ENCODE peak calls at places on chromosomes 2 and 18, in four cellular contexts. J is fibroblast of mammary gland, N is pancreas, A is HFF-Myc. E is an unnamed sample.

GRCh38 chr18:3603460-3604259 is 153.7 kb downstream of the TGIF1 start:
- DNase-seq in A (peak), N (no peak), J (peak), E (peak)

GRCh38 chr2:12965540-12966269 is 249.0 kb downstream of the TRIB2 start:
- DNase-seq in J (peak), N (no peak), A (peak), E (peak)

GRCh38 chr2:53231908-53232307 is 535.7 kb upstream of the CHAC2 start:
- DNase-seq in N (no peak), J (no peak), A (no peak), E (no peak)

GRCh38 chr2:48600204-48600813 is 17.3 kb upstream of the GTF2A1L start:
- DNase-seq in N (no peak), A (peak), J (peak), E (peak)

GRCh38 chr18:72941001-72941400 is 73.2 kb upstream of the NETO1 start:
- DNase-seq in J (no peak), N (no peak), A (no peak), E (no peak)

GRCh38 chr18:42860011-42860410 is 255.5 kb downstream of the RIT2 start:
- DNase-seq in J (no peak), A (no peak), N (no peak), E (peak)

GRCh38 chr2:170680172-170680913 is 34.8 kb upstream of the SP5 start:
- DNase-seq in A (no peak), J (no peak), N (no peak), E (no peak)

GRCh38 chr18:12863687-12864086 is 20.4 kb downstream of the PTPN2 start:
- DNase-seq in N (no peak), J (peak), A (no peak), E (no peak)

GRCh38 chr2:226578373-226578772 is 221.2 kb downstream of the IRS1 start:
- DNase-seq in J (peak), N (no peak), A (no peak), E (no peak)

GRCh38 chr2:238075397-238075796 is 14.6 kb downstream of the SCLY start:
- DNase-seq in J (no peak), N (no peak), A (no peak), E (no peak)

GRCh38 chr2:191693151-191693550 is 15.2 kb downstream of the NABP1 start:
- DNase-seq in N (no peak), J (no peak), A (no peak), E (no peak)

GRCh38 chr2:70978388-70979357 is at the start of gene ANKRD53:
- DNase-seq in J (peak), N (peak), A (no peak), E (peak)

GRCh38 chr2:161010503-161010902 is 149.7 kb upstream of the TANK start:
- DNase-seq in J (no peak), A (no peak), N (no peak), E (no peak)

GRCh38 chr2:73260338-73260984 is 23.8 kb downstream of the FBXO41 start:
- DNase-seq in N (peak), A (no peak), J (peak), E (peak)

GRCh38 chr2:72292433-72292832 is 144.8 kb upstream of the CYP26B1 start:
- DNase-seq in A (no peak), J (no peak), N (no peak), E (no peak)

GRCh38 chr2:86037141-86037794 is 68.4 kb downstream of the POLR1A start:
- DNase-seq in N (no peak), J (peak), A (peak), E (peak)

GRCh38 chr18:4549164-4549920 is 94.2 kb upstream of the DLGAP1 start:
- DNase-seq in A (no peak), N (no peak), J (no peak), E (peak)

GRCh38 chr2:219552382-219553167 is 8.7 kb downstream of the TMEM198 start:
- DNase-seq in A (no peak), N (peak), J (peak), E (peak)

GRCh38 chr2:154551649-154552048 is 146.8 kb upstream of the KCNJ3 start:
- DNase-seq in J (no peak), N (no peak), A (no peak), E (no peak)

GRCh38 chr2:111634050-111634784 is 249.8 kb downstream of the ANAPC1 start:
- DNase-seq in N (no peak), A (no peak), J (peak), E (peak)

GRCh38 chr2:200509227-200509607 is 651 bp downstream of the KCTD18 start:
- DNase-seq in J (peak), N (no peak), A (no peak), E (no peak)

DNA sequence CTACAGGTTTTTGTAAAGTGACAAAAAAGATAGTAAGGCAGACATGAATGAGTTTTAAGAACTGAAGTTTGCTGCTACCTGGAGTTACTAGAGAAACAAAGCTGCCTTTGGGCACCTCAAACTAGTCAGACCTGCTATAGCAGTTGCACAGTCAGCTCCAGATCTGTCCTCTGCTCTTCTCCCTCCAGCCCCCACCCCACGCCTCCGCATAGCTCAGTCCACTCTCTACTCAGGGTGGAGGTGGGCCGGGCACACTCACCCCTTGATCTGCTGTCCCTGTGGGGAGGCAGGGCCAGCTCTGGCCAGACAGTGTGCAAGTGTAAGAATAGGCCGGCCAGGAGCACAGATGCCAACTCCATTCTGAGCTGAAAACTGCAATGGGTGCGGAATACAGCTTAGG is 4.1 kb downstream of the SERTAD2 start:
- DNase-seq in N (peak), J (no peak), A (no peak), E (no peak)
- H3K4me3 ChIP-seq in N (no peak), J (no peak), A (no peak), E (no peak)

GRCh38 chr2:151754253-151754897 is 20.1 kb upstream of the NEB start:
- DNase-seq in N (no peak), A (no peak), J (no peak), E (no peak)
- TF ChIP-seq CTCF in N (no peak), A (no peak), J (no peak), E (no peak)

DNA sequence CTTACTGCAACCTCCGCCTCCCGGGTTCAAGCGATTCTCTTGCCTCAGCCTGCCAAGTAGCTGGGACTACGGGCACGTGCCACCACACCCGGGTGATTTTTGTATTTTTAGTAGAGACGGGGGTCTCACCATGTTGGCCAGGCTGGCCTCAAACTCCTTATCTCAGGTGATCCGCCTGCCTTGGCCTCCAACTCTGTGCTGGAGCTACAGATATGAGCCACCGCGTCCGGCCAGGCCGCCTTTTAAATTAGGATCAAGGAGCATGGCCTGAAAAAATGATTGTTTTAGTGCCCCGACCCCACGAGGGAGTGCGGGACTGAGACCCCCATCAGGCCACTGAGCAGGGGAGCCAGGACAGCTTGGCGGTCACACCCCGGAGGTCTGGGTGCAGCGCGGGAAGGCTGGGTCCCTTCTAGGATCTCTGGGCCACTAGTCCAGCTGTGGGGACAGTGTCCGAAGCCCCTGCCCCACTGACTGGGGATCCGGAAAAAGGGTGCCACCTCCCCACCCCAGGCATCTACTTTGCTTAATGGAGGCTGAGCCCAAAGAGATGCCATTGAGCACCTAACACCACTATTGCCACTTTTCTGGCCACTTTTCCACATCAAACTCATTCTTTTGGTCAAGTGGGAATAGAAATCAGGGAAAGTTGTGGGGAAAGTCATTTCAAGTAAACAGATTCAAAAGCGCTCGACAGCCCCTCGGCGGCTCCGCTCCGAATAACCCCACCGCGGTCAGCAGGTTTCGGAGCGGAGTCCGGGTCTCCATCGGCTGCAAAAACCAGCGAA is 19.7 kb upstream of the DNMT3A start:
- DNase-seq in N (peak), J (no peak), A (no peak), E (no peak)
- H3K4me3 ChIP-seq in N (peak), J (peak), A (peak), E (peak)

GRCh38 chr2:240229005-240229404 is 88.5 kb upstream of the OTOS start:
- DNase-seq in A (no peak), N (no peak), J (no peak), E (no peak)

GRCh38 chr2:240226672-240227537 is 86.4 kb upstream of the OTOS start:
- DNase-seq in J (no peak), N (peak), A (no peak), E (no peak)

GRCh38 chr2:240225660-240226475 is 85.4 kb upstream of the OTOS start:
- DNase-seq in N (no peak), A (no peak), J (no peak), E (no peak)

GRCh38 chr2:240229603-240230423 is 89.4 kb upstream of the OTOS start:
- DNase-seq in A (no peak), J (peak), N (no peak), E (peak)

GRCh38 chr2:240227538-240228428 is 87.3 kb upstream of the OTOS start:
- DNase-seq in N (no peak), J (no peak), A (no peak), E (no peak)
- TF ChIP-seq CTCF in N (no peak), J (no peak), A (no peak), E (no peak)

GRCh38 chr18:69490813-69491212 is 90.1 kb downstream of the DOK6 start:
- DNase-seq in A (peak), J (peak), N (no peak), E (peak)
- H3K4me3 ChIP-seq in A (no peak), J (no peak), N (no peak), E (no peak)

DNA sequence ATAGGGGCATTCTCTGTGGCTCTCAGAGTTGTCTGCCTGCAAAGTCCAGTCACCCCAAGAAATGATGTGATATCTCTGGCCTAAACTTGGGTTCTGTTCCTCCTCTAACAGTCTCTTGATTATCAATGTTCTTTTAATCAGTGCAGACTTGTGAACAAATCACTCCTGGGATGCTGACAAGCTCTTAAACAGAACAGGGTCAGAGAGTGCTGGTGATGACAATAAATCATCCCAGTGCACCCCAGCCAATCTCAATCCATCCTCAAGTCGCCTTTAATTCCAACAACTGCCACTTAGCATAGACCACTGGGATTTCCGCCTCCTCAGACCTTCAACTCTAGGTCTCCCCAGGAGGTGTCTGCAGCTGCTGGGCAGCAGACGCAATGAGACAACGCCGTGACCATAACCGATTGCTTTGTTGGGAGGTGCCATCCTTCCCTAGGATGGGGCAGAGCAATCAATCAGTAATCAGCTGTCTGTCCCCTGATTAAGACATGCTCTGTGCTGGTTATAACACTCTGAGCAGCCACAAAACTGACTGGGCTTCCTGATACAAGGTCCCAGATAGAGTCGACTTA is 184.2 kb upstream of the ACAA2 start:
- DNase-seq in N (no peak), J (no peak), A (no peak), E (no peak)
- TF ChIP-seq CTCF in N (no peak), J (no peak), A (no peak), E (no peak)

DNA sequence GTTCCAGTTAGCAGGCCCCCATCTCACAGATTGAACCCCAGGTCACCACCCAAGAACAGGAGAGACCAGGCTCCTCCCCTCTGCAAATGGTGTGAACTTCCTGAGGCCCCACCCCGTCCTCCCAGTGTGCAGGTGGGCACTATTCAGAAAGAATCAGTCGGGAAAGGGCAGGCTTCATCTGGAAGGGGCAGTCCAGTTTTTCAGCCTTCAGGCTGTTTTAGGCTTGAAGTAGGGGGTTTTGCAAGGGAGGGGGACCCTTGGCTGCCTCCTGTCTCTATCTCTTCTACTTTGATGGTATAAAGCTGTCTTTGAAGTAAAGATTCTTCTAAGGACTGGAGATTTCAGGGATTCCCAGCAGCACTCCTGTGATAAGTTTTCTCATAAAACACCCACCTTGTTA is 267.6 kb downstream of the RND3 start:
- DNase-seq in J (no peak), N (no peak), A (no peak), E (no peak)
- H3K4me3 ChIP-seq in J (no peak), N (no peak), A (no peak), E (no peak)

GRCh38 chr2:119606674-119607073 is 62.4 kb downstream of the CFAP221 start:
- DNase-seq in A (no peak), N (no peak), J (no peak), E (no peak)
- TF ChIP-seq CTCF in A (no peak), N (no peak), J (no peak), E (no peak)